ENCODE peak calls at places on chromosomes 2 and 18, in five cellular contexts. P is H9, H is neuronal stem cell, E is H1, M is trophoblast cell. U is an unnamed sample.

GRCh38 chr2:146927080-146927714 is 917.6 kb upstream of the ACVR2A start:
- DNase-seq in M (peak; percentile 17), H (peak; percentile 48), P (peak; percentile 78), E (peak; percentile 58), U (peak; percentile 57)

GRCh38 chr18:3857544-3857943 is 407.6 kb downstream of the TGIF1 start:
- DNase-seq in M (no peak), P (no peak), H (no peak), E (no peak), U (no peak)

GRCh38 chr2:17719562-17720371 is 33.8 kb downstream of the SMC6 start:
- DNase-seq in H (no peak), P (no peak), E (no peak), M (no peak), U (peak; percentile 29)

GRCh38 chr2:73156539-73157124 is 43.9 kb upstream of the RAB11FIP5 start:
- DNase-seq in E (peak; percentile 89), M (no peak), H (peak; percentile 57), P (peak; percentile 90), U (peak; percentile 60)

GRCh38 chr2:54866179-54866578 is 142.7 kb downstream of the EML6 start:
- DNase-seq in H (no peak), E (no peak), P (no peak), M (no peak), U (no peak)

GRCh38 chr18:31491586-31491985 is 6.4 kb upstream of the DSG2 start:
- DNase-seq in H (no peak), P (no peak), M (no peak), E (no peak), U (no peak)

GRCh38 chr18:32386466-32386865 is 84.2 kb downstream of the GAREM1 start:
- DNase-seq in E (no peak), H (no peak), P (no peak), M (no peak), U (no peak)

GRCh38 chr2:179340678-179341077 is 76.0 kb upstream of the SESTD1 start:
- DNase-seq in P (no peak), M (peak; percentile 77), E (no peak), H (no peak), U (peak; percentile 19)

GRCh38 chr2:238866656-238867277 is 18.9 kb downstream of the TWIST2 start:
- DNase-seq in E (no peak), P (no peak), H (no peak), M (no peak), U (no peak)

GRCh38 chr2:9378433-9379371 is 44.6 kb downstream of the ITGB1BP1 start:
- DNase-seq in P (peak; percentile 52), H (no peak), M (peak; percentile 9), E (no peak), U (peak; percentile 90)

GRCh38 chr2:149225446-149225845 is 104.9 kb upstream of the LYPD6 start:
- DNase-seq in P (no peak), M (no peak), E (no peak), H (no peak), U (no peak)

GRCh38 chr2:43948370-43948769 is 47.4 kb downstream of the LRPPRC start:
- DNase-seq in E (no peak), H (no peak), P (no peak), M (no peak), U (no peak)

GRCh38 chr2:231680992-231681852 is 27.1 kb upstream of the PTMA start:
- DNase-seq in M (peak; percentile 43), H (peak; percentile 87), P (peak; percentile 92), E (peak; percentile 91), U (peak; percentile 83)

GRCh38 chr2:121599963-121600651 is 49.2 kb downstream of the CLASP1 start:
- DNase-seq in H (no peak), P (no peak), M (no peak), E (no peak), U (peak; percentile 46)

GRCh38 chr2:174964404-174964803 is 40.8 kb downstream of the CHN1 start:
- DNase-seq in E (no peak), H (peak; percentile 58), M (no peak), P (no peak), U (no peak)

GRCh38 chr18:59752666-59753065 is 55.4 kb upstream of the CCBE1 start:
- DNase-seq in P (no peak), H (no peak), E (no peak), M (no peak), U (no peak)

GRCh38 chr2:197121255-197121654 is 189.3 kb downstream of the ANKRD44 start:
- DNase-seq in H (no peak), M (no peak), P (no peak), E (no peak), U (no peak)

GRCh38 chr2:128535928-128536327 is 217.3 kb upstream of the HS6ST1 start:
- DNase-seq in P (no peak), H (no peak), E (no peak), M (peak; percentile 56), U (peak; percentile 89)

GRCh38 chr2:103464831-103465230 is 703.0 kb downstream of the TMEM182 start:
- DNase-seq in H (no peak), M (no peak), E (no peak), P (no peak), U (no peak)

GRCh38 chr2:173159794-173160463 is 84.3 kb downstream of the MAP3K20 start:
- DNase-seq in M (peak; percentile 96), P (peak; percentile 38), E (no peak), H (peak; percentile 8), U (peak; percentile 99)

GRCh38 chr2:47501374-47502200 is 98.6 kb downstream of the MSH2 start:
- DNase-seq in H (no peak), M (no peak), P (no peak), E (no peak), U (peak; percentile 57)

GRCh38 chr2:167069855-167070254 is 181.6 kb downstream of the XIRP2 start:
- DNase-seq in H (no peak), E (no peak), M (no peak), P (no peak), U (no peak)

GRCh38 chr2:201363857-201364560 is 6.9 kb upstream of the FLACC1 start:
- DNase-seq in M (peak; percentile 24), H (no peak), E (no peak), P (peak; percentile 47), U (peak; percentile 71)

GRCh38 chr18:49250819-49251388 is 209.5 kb downstream of the DYM start:
- DNase-seq in E (no peak), M (no peak), P (no peak), H (peak; percentile 15), U (peak; percentile 44)

GRCh38 chr2:201203916-201204654 is 21.1 kb downstream of the CASP10 start:
- DNase-seq in P (no peak), H (no peak), M (no peak), E (no peak), U (peak; percentile 58)

GRCh38 chr2:190819835-190820234 is 60.8 kb upstream of the GLS start:
- DNase-seq in M (no peak), H (no peak), P (no peak), E (no peak), U (peak; percentile 57)

GRCh38 chr2:218889937-218890336 is 9.3 kb downstream of the WNT10A start:
- DNase-seq in M (no peak), P (no peak), E (no peak), H (no peak), U (no peak)

GRCh38 chr2:215784371-215784783 is 229.0 kb downstream of the MREG start:
- DNase-seq in H (no peak), E (no peak), M (no peak), P (no peak), U (peak; percentile 79)

GRCh38 chr2:215782965-215783364 is 230.4 kb downstream of the MREG start:
- DNase-seq in P (no peak), E (no peak), M (no peak), H (no peak), U (no peak)

GRCh38 chr2:215791481-215791937 is 221.8 kb downstream of the MREG start:
- DNase-seq in M (no peak), H (no peak), E (no peak), P (no peak), U (no peak)

GRCh38 chr2:215790548-215791421 is 222.6 kb downstream of the MREG start:
- DNase-seq in M (no peak), P (no peak), H (no peak), E (no peak), U (no peak)

GRCh38 chr2:215787565-215788178 is 225.7 kb downstream of the MREG start:
- DNase-seq in M (no peak), P (no peak), H (no peak), E (no peak), U (no peak)
- H3K27ac ChIP-seq in M (no peak overlapping the region), P (no peak overlapping the region), H (no peak overlapping the region), E (no peak overlapping the region), U (no peak overlapping the region)

GRCh38 chr2:56053679-56054078 is 130.1 kb upstream of the EFEMP1 start:
- DNase-seq in P (no peak), M (no peak), H (peak; percentile 9), E (no peak), U (no peak)
- H2BK12ac ChIP-seq in P (no peak overlapping the region), M (no peak overlapping the region), H (no peak overlapping the region), E (no peak overlapping the region), U (no peak overlapping the region)

GRCh38 chr2:85231242-85231805 is 96.5 kb downstream of the TGOLN2 start:
- DNase-seq in H (no peak), P (peak; percentile 66), E (no peak), M (no peak), U (no peak)

GRCh38 chr2:85226783-85227182 is 93.6 kb downstream of the TCF7L1 start:
- DNase-seq in M (no peak), E (no peak), H (no peak), P (no peak), U (no peak)

GRCh38 chr2:85231952-85232351 is 95.8 kb downstream of the TGOLN2 start:
- DNase-seq in P (peak; percentile 67), M (no peak), H (no peak), E (no peak), U (no peak)

GRCh38 chr2:85234879-85235278 is 92.9 kb downstream of the TGOLN2 start:
- DNase-seq in H (peak; percentile 88), P (no peak), E (no peak), M (no peak), U (no peak)

DNA sequence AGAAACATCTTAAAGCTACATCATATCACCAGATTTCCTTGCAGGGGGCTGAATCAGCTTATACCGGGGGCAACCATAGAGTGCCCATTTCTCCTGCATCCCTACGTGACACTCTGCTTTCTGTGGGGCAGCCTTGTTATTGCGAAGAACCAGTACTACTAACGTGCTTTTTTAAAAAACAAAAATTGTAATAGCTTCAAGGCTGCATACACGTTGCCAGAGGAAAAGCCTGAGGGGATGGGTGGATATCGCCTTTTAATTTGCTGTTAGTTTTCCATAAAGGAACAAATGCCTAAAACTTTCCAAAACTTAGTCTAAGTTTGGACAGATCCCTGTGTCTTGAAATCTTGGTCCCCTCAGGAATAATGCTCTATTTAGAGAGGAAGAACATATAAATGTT is 97.2 kb downstream of the TGOLN2 start:
- DNase-seq in H (no peak), P (no peak), E (no peak), M (no peak), U (no peak)
- H3K23ac ChIP-seq in H (no peak overlapping the region), P (no peak overlapping the region), E (no peak overlapping the region), M (no peak overlapping the region), U (no peak overlapping the region)

DNA sequence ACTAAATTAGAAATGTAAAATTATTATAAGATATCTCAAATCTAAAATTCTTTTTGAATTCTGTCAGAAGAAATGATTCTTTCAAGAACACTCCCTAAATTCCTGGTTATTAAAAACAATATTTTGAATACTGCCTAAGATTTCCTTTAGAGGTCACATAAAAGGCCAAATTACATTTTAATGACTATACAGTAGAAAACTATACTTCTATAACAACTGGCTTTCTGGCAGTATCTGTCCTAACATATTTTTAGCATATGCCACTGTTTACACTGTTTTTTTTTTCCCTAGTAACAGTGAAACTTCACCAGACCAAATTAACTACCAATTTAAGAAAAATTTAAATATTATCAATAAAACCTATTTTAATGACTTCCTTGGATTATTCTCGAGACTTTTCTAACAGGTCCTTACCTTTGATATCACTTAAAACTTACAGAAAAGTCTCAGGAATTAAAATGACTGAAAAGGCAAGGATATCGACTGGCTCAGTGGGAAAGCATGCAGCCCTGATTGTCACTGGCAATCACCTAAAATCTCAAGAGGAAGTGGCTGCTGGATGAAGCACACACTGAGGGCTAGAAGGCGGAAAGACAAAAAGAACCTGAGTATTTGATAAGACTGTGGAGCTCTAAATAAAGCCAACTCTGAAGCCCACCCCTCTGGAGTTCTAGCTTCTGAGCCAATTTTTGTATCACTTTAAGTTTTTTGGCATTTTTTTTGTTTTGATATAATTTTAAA is 59.6 kb downstream of the SPIRE1 start:
- DNase-seq in P (no peak), E (no peak), M (peak; percentile 73), H (no peak), U (peak; percentile 48)
- H3K27ac ChIP-seq in P (no peak overlapping the region), E (no peak overlapping the region), M (no peak overlapping the region), H (no peak overlapping the region), U (peak overlapping the region; percentile 88)